ENCODE peak calls at places on chromosomes 12 and 14, in ten cellular contexts. P is cardiac fibroblast; H is heart left ventricle; E is A549; S is astrocyte of the spinal cord; M is CD8-positive, alpha-beta T cell; Y is breast epithelium; Q is fibroblast of pulmonary artery; D is uterus; N is AG04450. X is an unnamed sample.

GRCh38 chr12:30440826-30441602 is 254.7 kb downstream of the IPO8 start:
- DNase-seq in P (peak), H (no peak), E (peak), S (no peak), M (no peak), Y (no peak), Q (peak), D (no peak), N (no peak), X (peak)

GRCh38 chr14:55077691-55078151 is 26.3 kb downstream of the MAPK1IP1L start:
- DNase-seq in P (peak), H (no peak), E (no peak), S (no peak), M (no peak), Y (no peak), Q (peak), D (no peak), N (no peak), X (peak)

GRCh38 chr12:110335481-110336045 is 54.5 kb downstream of the ATP2A2 start:
- DNase-seq in P (no peak), H (no peak), E (no peak), S (no peak), M (no peak), Y (no peak), Q (no peak), D (no peak), N (no peak), X (no peak)

GRCh38 chr14:62301911-62302310 is 539.7 kb downstream of the SNAPC1 start:
- DNase-seq in P (peak), H (no peak), E (no peak), S (peak), M (no peak), Y (no peak), Q (peak), D (no peak), N (peak), X (peak)

GRCh38 chr14:94581127-94581999 is at the start of gene SERPINA5:
- DNase-seq in P (peak), H (peak), E (no peak), S (peak), M (no peak), Y (peak), Q (peak), D (no peak), N (no peak), X (peak)

GRCh38 chr12:26372856-26373255 is 177.5 kb downstream of the SSPN start:
- DNase-seq in P (no peak), H (no peak), E (no peak), S (no peak), M (no peak), Y (no peak), Q (no peak), D (no peak), N (no peak), X (no peak)

GRCh38 chr14:75542585-75543091 is 20.4 kb downstream of the BATF start:
- DNase-seq in P (peak), H (peak), E (no peak), S (no peak), M (peak), Y (peak), Q (peak), D (peak), N (no peak), X (peak)

GRCh38 chr12:131456301-131457027 is 254.4 kb upstream of the SFSWAP start:
- DNase-seq in P (no peak), H (no peak), E (no peak), S (no peak), M (no peak), Y (no peak), Q (no peak), D (no peak), N (no peak), X (no peak)

GRCh38 chr12:630656-631632 is 32.3 kb downstream of the NINJ2 start:
- DNase-seq in P (no peak), H (peak), E (no peak), S (no peak), M (peak), Y (no peak), Q (no peak), D (no peak), N (no peak), X (no peak)

GRCh38 chr14:58805057-58805456 is 167.3 kb downstream of the DACT1 start:
- DNase-seq in P (no peak), H (no peak), E (no peak), S (no peak), M (no peak), Y (no peak), Q (peak), D (no peak), N (no peak), X (peak)

GRCh38 chr12:6167327-6168280 is 32.6 kb upstream of the CD9 start:
- DNase-seq in P (peak), H (peak), E (peak), S (peak), M (peak), Y (no peak), Q (peak), D (peak), N (peak), X (peak)

GRCh38 chr14:101054671-101055070 is 151.1 kb upstream of the RTL1 start:
- DNase-seq in P (no peak), H (no peak), E (no peak), S (no peak), M (no peak), Y (no peak), Q (no peak), D (no peak), N (no peak), X (peak)

GRCh38 chr14:87940382-87940781 is 52.6 kb downstream of the GALC start:
- DNase-seq in P (no peak), H (no peak), E (no peak), S (no peak), M (no peak), Y (no peak), Q (no peak), D (no peak), N (no peak), X (no peak)

GRCh38 chr12:120573560-120573959 is 7.6 kb downstream of the POP5 start:
- DNase-seq in P (no peak), H (no peak), E (no peak), S (no peak), M (no peak), Y (no peak), Q (no peak), D (no peak), N (no peak), X (no peak)

GRCh38 chr12:101793401-101793800 is 37.4 kb downstream of the GNPTAB start:
- DNase-seq in P (peak), H (no peak), E (no peak), S (peak), M (no peak), Y (no peak), Q (peak), D (no peak), N (no peak), X (peak)

DNA sequence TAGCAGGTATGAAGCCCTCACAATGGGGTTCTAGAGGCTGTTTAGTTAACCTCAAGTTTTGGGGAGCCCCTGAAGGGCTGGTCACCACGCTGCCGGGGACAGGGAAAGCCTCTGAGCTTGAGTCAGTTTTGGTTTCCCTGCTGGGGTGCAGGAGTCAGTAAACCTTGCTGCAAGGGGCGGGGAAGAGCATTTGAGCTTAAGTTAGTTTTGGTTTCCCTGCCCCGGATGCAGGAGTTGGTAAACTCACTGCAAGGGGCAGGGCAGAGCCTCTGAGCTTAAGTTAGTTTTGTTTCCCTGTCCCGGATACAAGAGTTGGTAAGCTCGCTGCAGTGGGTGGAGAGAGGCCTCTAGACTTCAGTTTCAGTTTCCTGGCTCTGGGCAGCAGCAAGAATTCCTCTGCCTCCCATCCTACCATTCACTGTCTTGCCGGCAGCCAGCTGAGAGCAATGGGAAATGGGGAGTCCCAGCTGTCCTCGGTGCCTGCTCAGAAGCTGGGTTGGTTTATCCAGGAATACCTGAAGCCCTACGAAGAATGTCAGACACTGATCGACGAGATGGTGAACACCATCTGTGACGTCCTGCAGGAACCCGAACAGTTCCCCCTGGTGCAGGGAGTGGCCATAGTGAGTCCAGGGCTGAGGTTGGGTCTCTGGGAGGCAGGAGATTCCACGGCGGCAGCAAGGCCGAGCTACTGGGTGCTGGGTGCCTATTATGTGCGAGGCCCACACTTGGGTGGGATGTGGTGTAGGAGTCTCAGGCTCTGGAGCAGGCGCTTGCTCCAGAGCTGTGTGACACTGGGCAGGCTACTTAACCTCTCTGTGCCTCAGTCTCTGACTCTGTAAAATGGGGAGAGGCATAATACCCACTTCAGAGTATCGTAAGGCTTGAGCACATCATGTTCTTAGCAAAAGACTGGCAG is at the start of gene OAS2:
- DNase-seq in P (peak), H (peak), E (no peak), S (peak), M (peak), Y (peak), Q (peak), D (peak), N (no peak), X (peak)
- H3K4me3 ChIP-seq in P (peak), H (peak), E (no peak), S (no peak), M (peak), Y (peak), Q (no peak), D (peak), N (no peak), X (peak)

DNA sequence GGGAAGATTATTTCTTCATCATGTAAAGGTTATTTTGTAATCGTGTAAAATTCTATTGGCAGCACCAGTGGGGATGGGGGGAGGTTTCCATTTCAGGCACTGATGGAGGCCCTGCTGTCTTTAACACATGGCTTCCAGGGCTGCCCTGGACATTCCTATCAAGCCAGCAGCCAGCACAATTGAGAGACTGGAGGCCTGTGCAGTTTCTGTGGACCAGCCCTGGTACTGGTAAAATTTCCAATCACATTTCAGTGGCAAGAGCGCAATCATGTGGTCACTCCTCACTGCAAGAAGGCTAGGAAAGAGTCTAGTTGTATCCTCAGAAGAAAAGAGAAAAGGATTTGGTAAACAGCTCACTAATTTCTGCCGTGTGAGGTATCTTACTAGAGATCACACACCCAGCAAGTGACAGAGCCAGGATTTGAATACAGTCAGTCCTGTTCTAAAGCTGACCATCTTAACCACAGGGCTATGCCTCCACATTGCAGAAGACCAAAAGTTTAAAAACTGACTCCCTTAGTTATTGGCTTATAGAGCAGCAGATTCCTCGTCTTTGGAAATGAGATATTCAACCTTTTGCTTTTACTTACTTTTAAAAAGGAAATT is 179.4 kb upstream of the ARHGAP5 start:
- DNase-seq in P (peak), H (no peak), E (no peak), S (no peak), M (no peak), Y (no peak), Q (peak), D (no peak), N (no peak), X (peak)
- TF ChIP-seq CTCF in P (no peak), H (no peak), E (no peak), S (no peak), M (no peak), Y (no peak), Q (no peak), D (no peak), N (peak), X (no peak)

DNA sequence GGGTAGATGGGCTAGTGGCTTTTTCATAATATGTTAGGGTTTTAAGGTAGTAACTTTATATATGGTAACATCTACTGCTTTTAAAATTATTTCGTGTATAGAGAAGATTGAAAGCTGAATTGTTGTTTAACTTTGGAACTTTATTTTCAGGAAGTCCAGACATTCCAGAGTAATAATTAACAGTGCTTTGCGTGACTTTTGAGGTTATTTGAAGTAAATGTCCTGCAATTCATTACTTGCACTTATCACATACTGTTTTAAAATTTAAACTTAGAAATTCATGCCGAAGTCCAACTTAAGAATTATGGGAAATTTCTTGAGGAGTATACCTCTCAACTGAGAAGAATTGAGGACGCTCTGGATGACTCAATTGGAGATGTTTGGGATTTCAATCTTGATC is 3.3 kb downstream of the WASHC4 start:
- DNase-seq in P (no peak), H (no peak), E (no peak), S (no peak), M (no peak), Y (no peak), Q (no peak), D (no peak), N (no peak), X (no peak)
- H3K4me3 ChIP-seq in P (no peak), H (no peak), E (peak), S (no peak), M (no peak), Y (no peak), Q (peak), D (no peak), N (no peak), X (no peak)

DNA sequence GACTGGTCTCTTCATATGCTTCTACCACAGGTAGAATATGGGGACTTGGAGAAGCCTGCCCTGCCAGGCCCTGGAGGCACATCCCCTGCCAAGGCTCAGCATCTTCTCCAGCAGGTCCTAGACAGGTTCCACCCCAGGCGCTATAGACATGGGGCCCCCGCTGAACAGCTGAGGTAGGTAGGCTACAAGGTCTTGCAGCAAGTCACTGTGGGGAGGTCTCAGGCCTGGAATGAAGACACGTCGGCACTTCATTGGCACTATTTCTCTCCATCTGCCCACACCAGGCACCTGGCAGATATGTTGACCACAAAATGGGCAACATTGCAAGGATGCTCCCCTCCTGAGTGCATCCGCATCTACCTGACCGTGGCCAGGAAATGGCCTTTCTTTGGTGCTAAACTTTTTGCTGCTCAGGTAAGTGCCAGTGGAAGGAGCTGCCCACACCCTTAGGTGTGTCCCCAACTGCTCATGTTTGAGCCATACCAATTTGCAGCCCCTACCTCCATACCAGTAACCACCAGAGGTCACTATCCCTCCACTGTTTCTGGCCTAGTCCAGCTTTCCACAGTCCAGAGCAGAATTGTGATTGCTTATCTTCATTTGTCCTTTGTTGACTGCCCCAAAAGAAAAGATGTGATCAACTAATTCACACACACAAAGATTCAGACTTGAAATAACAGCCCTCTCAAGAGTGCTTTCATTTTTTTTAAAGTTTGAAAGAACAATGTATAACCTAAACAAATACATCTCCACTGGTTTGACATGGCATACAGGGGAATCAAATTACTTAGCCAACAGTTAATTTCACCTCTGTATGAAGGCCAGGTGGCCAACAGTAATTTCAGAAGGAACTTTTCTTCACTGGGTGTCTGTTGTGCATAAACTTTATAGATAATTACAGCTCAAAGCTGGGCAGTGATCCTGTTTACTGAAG is 16.1 kb downstream of the PIGH start:
- DNase-seq in P (peak), H (no peak), E (peak), S (peak), M (no peak), Y (no peak), Q (peak), D (peak), N (no peak), X (peak)
- TF ChIP-seq CTCF in P (peak), H (peak), E (peak), S (peak), M (peak), Y (peak), Q (peak), D (peak), N (peak), X (peak)

DNA sequence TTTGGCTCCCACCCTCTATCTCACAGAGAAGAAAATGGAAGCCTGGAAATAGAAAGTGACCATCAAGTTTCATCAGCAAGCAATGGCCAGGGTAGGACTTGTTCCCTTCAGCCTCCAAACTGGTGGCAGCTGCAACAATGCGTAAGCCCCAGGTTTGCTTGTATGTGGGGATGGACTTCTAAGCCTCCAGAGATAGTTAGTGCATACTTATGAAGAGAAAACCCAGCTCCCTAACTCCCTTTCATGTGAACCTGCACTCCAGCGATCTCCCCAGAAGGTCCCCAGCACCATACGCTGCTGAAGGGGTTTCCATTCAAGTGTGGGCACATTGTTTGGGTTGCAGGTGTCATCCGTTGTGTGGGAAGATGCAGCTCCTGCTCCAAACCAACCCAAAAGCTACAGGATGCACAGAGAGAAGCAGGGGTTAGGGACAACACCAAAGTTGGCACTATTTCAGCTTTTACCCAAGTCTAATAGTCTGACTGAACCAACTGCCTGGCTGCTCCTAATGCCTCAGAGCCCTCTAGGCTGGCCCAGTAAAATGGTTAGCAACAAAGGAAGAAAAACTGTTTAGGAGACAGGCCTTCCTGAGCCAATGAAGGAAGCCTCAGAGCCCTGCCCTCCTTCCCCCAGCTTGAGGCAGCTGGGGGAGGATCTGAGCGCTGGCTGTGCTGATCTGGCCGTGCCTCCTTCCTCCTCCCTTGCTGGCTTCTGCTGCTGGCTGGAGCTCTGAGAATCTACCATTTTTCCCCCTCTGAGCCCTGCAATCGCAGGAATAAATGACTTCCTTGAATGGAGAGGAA is 12.3 kb downstream of the ZFP36L1 start:
- DNase-seq in P (peak), H (peak), E (no peak), S (peak), M (no peak), Y (no peak), Q (peak), D (peak), N (no peak), X (peak)
- H3K4me3 ChIP-seq in P (no peak), H (no peak), E (no peak), S (no peak), M (peak), Y (no peak), Q (no peak), D (no peak), N (no peak), X (no peak)

DNA sequence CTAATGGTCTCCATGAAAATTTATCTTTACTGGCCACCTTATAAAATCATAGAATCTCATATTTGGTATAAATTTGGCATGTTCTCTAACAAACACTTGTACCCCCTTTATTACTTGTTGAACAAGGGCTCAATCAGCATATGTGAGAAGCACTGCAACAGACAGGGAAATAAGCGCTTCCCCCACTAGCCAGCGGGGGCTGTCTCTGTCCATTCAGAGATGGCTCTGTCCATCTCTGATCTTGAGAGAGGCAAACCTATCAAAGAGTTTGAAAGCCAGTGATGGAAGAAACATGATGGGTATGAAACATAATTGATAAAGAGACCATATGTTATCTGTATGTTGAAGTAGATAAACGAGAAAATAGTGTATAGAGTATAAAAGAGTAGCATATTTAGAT is 326.8 kb downstream of the PDZRN4 start:
- DNase-seq in P (no peak), H (no peak), E (no peak), S (no peak), M (no peak), Y (no peak), Q (no peak), D (no peak), N (no peak), X (no peak)
- TF ChIP-seq CTCF in P (peak), H (no peak), E (no peak), S (peak), M (no peak), Y (no peak), Q (peak), D (no peak), N (peak), X (peak)

DNA sequence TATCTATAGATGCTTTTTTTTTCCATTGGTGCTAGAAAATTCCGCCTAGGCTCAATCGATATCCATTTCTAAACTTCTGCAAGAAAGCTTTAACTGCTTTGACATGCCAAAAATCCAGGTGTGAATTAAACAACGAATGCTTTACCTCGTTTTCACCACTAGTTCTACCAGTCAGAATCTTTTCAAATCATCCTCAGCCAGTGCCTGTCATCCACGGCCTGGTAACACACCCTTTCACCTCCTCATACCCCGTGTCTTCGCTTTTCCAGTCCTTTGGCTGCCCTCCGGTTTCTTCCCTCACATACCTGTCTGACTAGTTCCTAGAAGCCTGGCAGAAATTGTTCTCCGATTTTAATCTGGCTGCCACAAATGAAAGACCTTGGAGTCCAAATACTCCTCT is 1.4 kb upstream of the PHC1 start:
- DNase-seq in P (no peak), H (no peak), E (peak), S (no peak), M (no peak), Y (peak), Q (no peak), D (no peak), N (no peak), X (peak)
- H3K4me3 ChIP-seq in P (no peak), H (peak), E (no peak), S (no peak), M (no peak), Y (peak), Q (no peak), D (no peak), N (no peak), X (no peak)